ENCODE peak calls at places on chromosome 14, in four cellular contexts. V is H9, D is right lobe of liver, G is esophagus squamous epithelium. C is an unnamed sample. For H3K4me1, the result is how much of the 10 kb centered on the place peaks cover.

GRCh38 chr14:100654814-100655795 is 67.9 kb upstream of the BEGAIN start:
- DNase-seq in G (no peak), D (peak), V (peak), C (peak)

GRCh38 chr14:25056688-25057078 is 6.7 kb upstream of the STXBP6 start:
- DNase-seq in D (no peak), G (no peak), V (no peak), C (no peak)

GRCh38 chr14:24277606-24278321 is 6.4 kb upstream of the RABGGTA start:
- DNase-seq in D (no peak), V (no peak), G (no peak), C (no peak)

GRCh38 chr14:56180754-56181542 is 62.7 kb downstream of the PELI2 start:
- DNase-seq in G (no peak), D (no peak), V (no peak), C (no peak)

GRCh38 chr14:71238835-71239234 is 331.6 kb downstream of the PCNX1 start:
- DNase-seq in G (no peak), D (no peak), V (no peak), C (no peak)

GRCh38 chr14:36584167-36584811 is 1.9 kb upstream of the NKX2-8 start:
- DNase-seq in D (no peak), G (no peak), V (no peak), C (no peak)

GRCh38 chr14:49992901-49993335 is 100.0 kb downstream of the ARF6 start:
- DNase-seq in V (no peak), G (no peak), D (peak), C (no peak)

GRCh38 chr14:75275598-75275997 is 3.0 kb upstream of the FOS start:
- DNase-seq in V (no peak), D (no peak), G (no peak), C (peak)

GRCh38 chr14:53695692-53696091 is 260.9 kb downstream of the BMP4 start:
- DNase-seq in D (no peak), G (no peak), V (no peak), C (no peak)

GRCh38 chr14:99522025-99522401 is 40.8 kb downstream of the CCNK start:
- DNase-seq in D (peak), V (no peak), G (no peak), C (no peak)

GRCh38 chr14:40119321-40119720 is 687.1 kb upstream of the FBXO33 start:
- DNase-seq in G (no peak), V (no peak), D (no peak), C (no peak)

GRCh38 chr14:88037270-88037669 is 32.3 kb downstream of the GPR65 start:
- DNase-seq in V (no peak), G (no peak), D (no peak), C (no peak)

GRCh38 chr14:97458302-97459137 is 661.3 kb downstream of the VRK1 start:
- DNase-seq in V (peak), G (no peak), D (peak), C (peak)

GRCh38 chr14:61470954-61471279 is 149.5 kb downstream of the PRKCH start:
- DNase-seq in V (no peak), D (no peak), G (no peak), C (no peak)

GRCh38 chr14:97703006-97703760 is 906.0 kb downstream of the VRK1 start:
- DNase-seq in D (no peak), G (no peak), V (no peak), C (peak)

GRCh38 chr14:34355584-34356266 is 106.3 kb downstream of the SPTSSA start:
- DNase-seq in V (no peak), G (no peak), D (no peak), C (no peak)

DNA sequence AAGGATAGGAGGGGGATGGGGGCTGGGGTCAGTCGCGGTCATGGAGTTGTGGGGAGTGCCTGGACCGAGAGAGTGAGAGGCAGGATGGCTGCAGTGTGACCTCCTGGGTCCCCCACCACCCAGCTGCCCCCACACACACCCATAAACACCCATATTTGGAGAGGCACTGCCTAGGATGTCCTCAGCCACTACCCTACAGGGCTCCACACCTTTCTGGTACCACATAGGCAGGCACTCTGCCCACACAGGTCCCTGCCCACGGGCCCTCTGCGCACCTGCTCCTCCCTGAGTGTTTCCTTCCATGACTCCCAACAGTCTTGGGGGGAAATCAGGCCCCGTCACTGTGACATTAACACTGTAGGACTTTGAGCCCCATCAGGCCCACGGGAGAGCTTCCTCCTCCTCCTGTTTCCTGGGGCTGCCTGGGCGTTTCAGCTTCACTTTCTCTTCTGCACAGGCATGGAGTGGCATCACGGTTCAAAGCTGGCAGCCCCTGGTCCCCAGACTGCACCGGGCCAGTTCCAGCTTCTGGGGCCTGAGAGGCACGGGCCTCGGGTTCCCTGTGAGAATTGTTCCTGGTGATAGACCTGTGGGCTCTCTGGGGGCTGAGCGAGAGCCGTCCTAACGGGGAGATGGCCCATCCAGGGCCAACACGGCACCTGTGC is 207.0 kb upstream of the C14orf180 start:
- DNase-seq in G (no peak), D (no peak), V (no peak), C (no peak)
- TF ChIP-seq CTCF in G (no peak), D (no peak), V (no peak), C (no peak)

GRCh38 chr14:93008381-93008780 is 85.4 kb downstream of the CHGA start:
- DNase-seq in V (no peak), G (no peak), D (no peak), C (no peak)
- H3K4me1 ChIP-seq in V (under half), G (half or more), D (under half), C (under half)

GRCh38 chr14:23115918-23116317 is 3.1 kb downstream of the CEBPE start:
- DNase-seq in G (no peak), D (no peak), V (no peak), C (no peak)

GRCh38 chr14:23114120-23114458 is 5.0 kb downstream of the CEBPE start:
- DNase-seq in V (no peak), D (no peak), G (no peak), C (peak)

GRCh38 chr14:23113346-23114119 is 5.5 kb downstream of the CEBPE start:
- DNase-seq in V (no peak), D (no peak), G (no peak), C (no peak)

GRCh38 chr14:23115492-23115850 is 3.6 kb downstream of the CEBPE start:
- DNase-seq in G (no peak), D (no peak), V (no peak), C (peak)

DNA sequence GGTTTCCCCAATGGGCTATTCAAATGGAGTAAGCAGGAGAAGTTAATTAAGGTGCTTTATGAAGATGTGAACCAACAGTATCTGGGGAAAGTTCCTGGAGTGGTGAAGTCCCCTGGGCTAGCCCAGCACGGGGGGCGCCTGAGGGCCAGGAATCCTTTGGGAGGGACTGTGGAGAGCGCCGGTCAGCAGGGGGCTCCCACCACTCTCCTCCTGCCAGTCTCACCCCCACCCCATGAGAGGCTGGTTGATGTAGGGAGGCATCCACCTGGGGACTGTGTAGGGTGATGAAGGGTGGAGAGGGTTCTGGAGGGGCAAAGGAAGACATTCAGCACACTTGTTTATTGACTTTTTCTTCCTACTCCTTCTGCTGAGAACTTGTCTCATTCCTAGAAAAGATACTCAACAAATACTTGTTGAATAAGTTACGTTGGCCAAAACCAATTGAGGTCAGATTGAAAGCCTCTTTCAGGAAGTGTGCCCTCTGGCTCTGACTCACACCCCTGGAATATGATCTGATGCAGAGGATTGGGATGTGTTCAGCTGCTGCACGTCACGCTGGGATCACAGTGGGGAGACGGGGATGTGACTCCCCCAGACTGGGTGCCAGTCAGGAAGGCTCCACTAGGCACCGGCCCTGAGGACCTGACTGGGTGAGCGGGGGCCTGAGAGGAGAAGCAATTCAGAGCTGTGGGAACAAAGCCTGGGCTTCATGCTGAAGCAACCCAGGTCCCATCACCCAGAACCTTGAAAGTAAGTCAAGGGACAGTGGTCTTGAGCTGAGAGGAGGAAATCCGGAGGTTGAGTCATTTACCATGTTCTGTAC is 4.2 kb downstream of the CEBPE start:
- DNase-seq in G (no peak), D (no peak), V (no peak), C (peak)
- TF ChIP-seq CTCF in G (no peak), D (no peak), V (no peak), C (peak)

DNA sequence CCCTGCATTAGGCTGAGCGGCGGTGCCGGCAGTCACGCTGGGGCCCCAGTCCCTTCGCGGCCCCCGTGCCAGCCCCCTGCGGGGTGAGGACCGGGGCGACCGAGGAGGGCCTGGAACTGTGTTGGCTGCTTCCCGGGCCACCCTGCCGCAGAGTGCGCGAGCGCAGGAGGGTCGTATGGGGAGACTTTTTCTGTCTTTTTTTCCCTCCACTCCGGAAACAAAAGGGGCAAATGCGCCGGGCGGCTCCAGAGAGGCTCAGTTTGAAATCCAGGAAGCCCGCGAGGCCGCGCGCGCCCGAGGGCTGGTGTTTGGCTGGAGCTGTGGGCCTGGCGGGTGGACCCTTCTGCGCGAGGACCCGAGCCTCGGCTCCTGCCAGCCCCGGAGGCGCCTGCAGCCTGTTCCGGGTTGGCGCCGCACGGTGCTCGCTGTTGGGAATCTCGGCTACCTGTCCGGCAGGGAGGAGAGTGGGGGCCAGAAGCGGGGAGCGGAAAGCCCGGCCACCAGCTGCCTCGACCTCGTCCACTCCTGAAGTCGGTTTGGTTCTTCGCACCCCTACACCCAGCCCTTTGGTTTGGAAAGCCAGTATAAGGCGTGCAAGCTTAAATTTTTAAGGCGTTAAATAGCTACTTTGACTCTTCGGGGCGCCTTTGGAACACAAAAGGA is 650 bp downstream of the PLEKHG3 start:
- DNase-seq in D (peak), G (no peak), V (no peak), C (peak)
- H3K4me1 ChIP-seq in D (under half), G (half or more), V (under half), C (under half)

DNA sequence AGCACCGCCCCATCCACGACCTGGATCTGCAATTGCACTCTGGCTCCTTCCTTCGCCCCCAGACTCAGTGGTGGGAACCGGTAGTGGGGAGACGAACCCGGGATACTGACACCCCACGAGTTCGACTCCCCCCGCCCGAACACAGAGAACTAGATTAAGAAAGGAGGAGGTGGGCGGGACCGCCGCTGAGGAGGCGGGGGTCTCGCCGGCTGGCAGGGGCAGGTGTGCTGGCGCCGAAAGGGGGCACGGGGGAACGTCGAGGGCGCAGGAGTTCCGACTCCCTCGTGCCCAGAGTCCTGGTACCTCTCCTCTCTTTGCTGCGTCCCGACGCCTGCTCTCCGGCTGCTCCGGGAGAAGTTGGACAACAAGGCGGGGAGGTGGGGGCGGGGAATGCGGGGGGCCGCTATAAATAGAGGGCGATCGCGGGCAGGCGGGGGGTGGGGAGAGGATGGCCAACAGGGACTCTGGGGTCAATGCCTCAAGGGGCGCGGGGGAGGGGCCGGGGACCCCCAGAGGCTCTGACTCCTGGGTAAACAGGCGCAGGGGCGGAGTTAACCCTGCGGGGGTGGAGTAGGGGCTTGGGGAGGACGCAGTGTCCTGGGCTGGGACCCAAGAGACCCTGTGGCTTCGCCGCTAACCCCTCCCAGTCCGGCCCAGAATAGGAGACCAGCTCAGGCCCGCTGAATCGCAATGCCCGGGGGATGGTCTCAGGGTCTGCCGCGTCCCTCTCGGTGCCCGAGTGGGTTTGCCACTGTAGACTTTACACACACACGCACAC is 702 bp upstream of the NDRG2 start:
- DNase-seq in G (no peak), D (peak), V (peak), C (peak)
- TF ChIP-seq CTCF in G (no peak), D (no peak), V (no peak), C (peak)